ENCODE peak calls at places on chromosomes 16 and 17, in four cellular contexts. U is MM.1S, W is heart right ventricle, G is left lung. Q is an unnamed sample.

GRCh38 chr17:20121359-20122235 is 112.4 kb downstream of the SPECC1 start:
- DNase-seq in W (peak; percentile 47), G (no peak), U (peak; percentile 51), Q (peak; percentile 55)

GRCh38 chr16:57382535-57383275 is 10.4 kb downstream of the CX3CL1 start:
- DNase-seq in G (no peak), W (no peak), U (no peak), Q (no peak)

GRCh38 chr16:27867122-27868110 is 196.1 kb downstream of the GSG1L start:
- DNase-seq in U (peak; percentile 66), W (peak; percentile 51), G (peak; percentile 86), Q (peak; percentile 17)

GRCh38 chr16:80824623-80825364 is 20.4 kb upstream of the CDYL2 start:
- DNase-seq in G (no peak), W (no peak), U (peak; percentile 55), Q (no peak)

GRCh38 chr16:48173877-48174276 is 18.1 kb upstream of the ABCC12 start:
- DNase-seq in G (no peak), U (no peak), W (no peak), Q (no peak)

GRCh38 chr17:8372422-8372821 is 4.1 kb downstream of the KRABD2 start:
- DNase-seq in U (peak; percentile 87), G (no peak), W (no peak), Q (no peak)

GRCh38 chr16:71846443-71846842 is 667 bp downstream of the ATXN1L start:
- DNase-seq in G (no peak), U (peak; percentile 77), W (no peak), Q (peak; percentile 34)

GRCh38 chr16:67199808-67200198 is 872 bp downstream of the ELMO3 start:
- DNase-seq in W (no peak), U (no peak), G (peak; percentile 75), Q (no peak)

GRCh38 chr16:48277158-48277557 is 29.8 kb upstream of the ABCC11 start:
- DNase-seq in W (no peak), G (no peak), U (no peak), Q (no peak)

GRCh38 chr17:51391992-51392654 is 131.8 kb downstream of the UTP18 start:
- DNase-seq in W (no peak), U (no peak), G (no peak), Q (no peak)

GRCh38 chr17:72561680-72562079 is 440.9 kb downstream of the SOX9 start:
- DNase-seq in W (no peak), G (no peak), U (no peak), Q (no peak)
- H3K4me1 ChIP-seq in W (no peaks in the 10 kb centered on the region), G (no peaks in the 10 kb centered on the region), U (no peaks in the 10 kb centered on the region), Q (no peaks in the 10 kb centered on the region)

DNA sequence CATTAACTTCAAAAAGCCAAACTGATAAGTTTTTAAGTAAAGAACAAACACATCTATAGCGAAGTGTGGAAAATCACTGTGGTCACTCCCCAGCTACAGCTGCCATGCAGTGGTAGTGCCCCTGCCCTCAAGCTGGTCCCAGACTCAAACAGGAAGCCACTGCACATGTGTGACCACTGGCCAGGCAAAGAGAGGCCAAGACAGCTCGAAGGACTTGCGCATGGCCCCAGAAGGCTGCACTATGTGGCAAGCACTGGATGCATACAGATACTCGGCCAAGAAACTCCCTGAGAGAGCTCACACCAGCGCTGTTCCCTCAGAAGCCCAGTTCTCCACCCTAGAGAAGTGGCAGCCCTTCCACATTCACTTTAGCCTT is 82.4 kb downstream of the ANKRD11 start:
- DNase-seq in U (no peak), G (no peak), W (no peak), Q (no peak)
- H3K4me1 ChIP-seq in U (no peaks in the 10 kb centered on the region), G (peaks cover 41% of the 10 kb centered on the region), W (peaks cover 96% of the 10 kb centered on the region), Q (peaks cover 87% of the 10 kb centered on the region)

GRCh38 chr17:1399366-1399678 is 700 bp downstream of the YWHAE start:
- DNase-seq in G (peak; percentile 88), W (no peak), U (no peak), Q (peak; percentile 56)
- H3K4me1 ChIP-seq in G (peaks cover 14% of the 10 kb centered on the region), W (peaks cover 51% of the 10 kb centered on the region), U (peaks cover 13% of the 10 kb centered on the region), Q (peaks cover 27% of the 10 kb centered on the region)

GRCh38 chr16:68416057-68417046 is 32.0 kb downstream of the SMPD3 start:
- DNase-seq in W (no peak), G (no peak), U (no peak), Q (no peak)
- H3K4me1 ChIP-seq in W (peaks cover 7% of the 10 kb centered on the region), G (peaks cover 3% of the 10 kb centered on the region), U (peaks cover 23% of the 10 kb centered on the region), Q (peaks cover 40% of the 10 kb centered on the region)

DNA sequence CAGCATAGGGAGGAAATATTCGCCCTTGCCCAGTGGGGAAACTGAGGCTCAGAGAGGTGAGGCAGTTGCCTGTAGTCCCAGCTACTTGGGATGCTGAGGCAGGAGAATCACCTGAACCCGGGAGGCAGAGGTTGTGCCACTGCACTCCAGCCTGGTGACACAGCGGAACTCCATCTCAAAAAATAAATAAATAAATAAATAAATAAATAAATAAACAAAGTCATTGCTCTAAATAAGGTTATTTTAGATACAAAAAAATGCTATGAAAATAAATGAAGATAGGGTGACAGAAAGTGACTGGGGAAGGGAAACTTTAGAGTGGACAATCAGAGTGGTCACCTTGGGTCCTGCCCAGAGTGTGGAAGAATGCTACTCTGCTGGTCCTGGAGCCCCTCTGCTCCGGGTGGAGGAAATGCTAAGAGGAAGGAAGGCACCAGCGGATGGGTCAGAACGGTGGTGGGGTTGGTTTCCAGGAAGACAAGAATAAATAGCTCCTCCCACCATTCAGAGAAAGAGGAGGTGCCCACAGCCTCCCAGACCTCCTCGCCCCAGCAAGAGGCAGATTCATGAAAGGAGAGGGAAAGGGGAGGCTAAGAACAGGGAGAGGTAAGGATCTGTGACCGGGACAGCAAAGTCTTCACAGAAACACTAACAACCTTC is 17.6 kb downstream of the TRPV3 start:
- DNase-seq in W (no peak), G (no peak), U (no peak), Q (no peak)
- H3K4me1 ChIP-seq in W (no peaks in the 10 kb centered on the region), G (no peaks in the 10 kb centered on the region), U (no peaks in the 10 kb centered on the region), Q (no peaks in the 10 kb centered on the region)

GRCh38 chr16:11360581-11360980 is 15.3 kb downstream of the RMI2 start:
- DNase-seq in G (no peak), U (no peak), W (no peak), Q (no peak)
- H3K4me1 ChIP-seq in G (peaks cover 18% of the 10 kb centered on the region), U (peaks cover 48% of the 10 kb centered on the region), W (peaks cover 53% of the 10 kb centered on the region), Q (peaks cover 22% of the 10 kb centered on the region)

GRCh38 chr16:73056911-73057310 is 9.0 kb upstream of the ZFHX3 start:
- DNase-seq in U (no peak), G (no peak), W (no peak), Q (no peak)

GRCh38 chr16:73058616-73059409 is 10.9 kb upstream of the ZFHX3 start:
- DNase-seq in G (peak; percentile 84), W (peak; percentile 64), U (peak; percentile 15), Q (no peak)

GRCh38 chr16:73058221-73058615 is 10.3 kb upstream of the ZFHX3 start:
- DNase-seq in G (peak; percentile 88), W (peak; percentile 63), U (peak; percentile 49), Q (no peak)

GRCh38 chr16:73056383-73056782 is 8.5 kb upstream of the ZFHX3 start:
- DNase-seq in W (no peak), G (no peak), U (no peak), Q (no peak)

GRCh38 chr16:73057369-73058210 is 9.7 kb upstream of the ZFHX3 start:
- DNase-seq in U (peak; percentile 28), W (peak; percentile 45), G (no peak), Q (peak; percentile 27)
- H3K4me1 ChIP-seq in U (no peaks in the 10 kb centered on the region), W (peaks cover 38% of the 10 kb centered on the region), G (peaks cover 16% of the 10 kb centered on the region), Q (no peaks in the 10 kb centered on the region)

GRCh38 chr16:13798211-13798610 is 121.7 kb upstream of the ERCC4 start:
- DNase-seq in U (no peak), W (no peak), G (no peak), Q (no peak)
- H3K4me1 ChIP-seq in U (no peaks in the 10 kb centered on the region), W (peaks cover 18% of the 10 kb centered on the region), G (no peaks in the 10 kb centered on the region), Q (no peaks in the 10 kb centered on the region)

DNA sequence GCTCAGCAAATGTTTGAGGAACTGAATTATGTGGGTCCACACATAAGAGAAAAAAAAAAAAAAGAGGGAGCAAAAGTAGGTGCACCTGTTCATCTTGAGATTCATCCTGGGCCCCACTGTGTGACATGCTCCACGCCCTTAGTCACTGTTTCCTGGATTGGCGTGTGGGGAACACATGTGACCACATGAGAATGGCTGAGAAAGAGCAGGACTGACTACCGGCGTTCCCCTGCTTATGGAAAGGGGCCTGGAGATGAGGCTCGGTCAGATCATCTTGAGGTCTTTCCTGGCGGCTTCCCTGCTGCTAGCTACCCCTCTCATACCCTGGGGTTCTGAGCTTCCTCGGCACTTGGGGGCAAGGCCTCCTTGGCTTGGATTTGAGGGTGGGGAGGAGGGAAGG is 3.9 kb downstream of the DEXI start:
- DNase-seq in U (no peak), G (no peak), W (no peak), Q (peak; percentile 46)
- H3K4me1 ChIP-seq in U (peaks cover 35% of the 10 kb centered on the region), G (peaks cover 49% of the 10 kb centered on the region), W (peaks cover 90% of the 10 kb centered on the region), Q (peaks cover 59% of the 10 kb centered on the region)

DNA sequence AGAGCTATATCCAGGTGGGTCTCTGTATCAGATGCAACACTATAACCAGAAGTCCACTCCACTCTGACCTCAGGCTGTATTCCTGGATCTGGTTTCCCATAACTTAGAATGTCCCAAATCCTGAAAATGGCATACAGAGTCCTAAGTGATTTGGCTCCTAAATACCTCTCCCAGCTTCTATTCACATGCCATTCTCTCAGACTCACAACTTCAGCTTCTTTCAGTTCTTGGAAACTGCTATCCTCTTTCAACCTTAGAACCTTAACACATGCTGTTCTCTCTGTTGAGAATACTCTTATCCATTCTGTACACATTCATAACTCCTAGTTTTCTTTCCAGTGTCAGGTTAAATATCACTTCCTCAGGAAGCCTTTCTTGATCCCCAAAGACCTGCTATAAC is 132.0 kb downstream of the BRIP1 start:
- DNase-seq in G (no peak), U (no peak), W (no peak), Q (no peak)
- H3K4me1 ChIP-seq in G (no peaks in the 10 kb centered on the region), U (no peaks in the 10 kb centered on the region), W (no peaks in the 10 kb centered on the region), Q (no peaks in the 10 kb centered on the region)

Q was measured in naive thymus-derived CD4-positive, alpha-beta T cell.